ENCODE peak calls at places on chromosomes 1 and 21, in four cellular contexts. S, X, C and Y are unnamed samples.

GRCh38 chr21:21963911-21964310 is 965.7 kb downstream of the NCAM2 start:
- DNase-seq in S (no peak), X (no peak), C (no peak), Y (no peak)

GRCh38 chr1:66244429-66244828 is 289.5 kb upstream of the SGIP1 start:
- DNase-seq in C (peak), X (no peak), S (no peak), Y (no peak)

GRCh38 chr1:201911827-201912571 is 23.3 kb downstream of the SHISA4 start:
- DNase-seq in C (no peak), X (no peak), S (no peak), Y (no peak)

GRCh38 chr1:6267686-6268281 is 6.9 kb upstream of the GPR153 start:
- DNase-seq in X (no peak), S (no peak), C (peak), Y (no peak)

GRCh38 chr1:30787266-30787665 is 29.7 kb upstream of the LAPTM5 start:
- DNase-seq in S (no peak), X (no peak), C (no peak), Y (no peak)

GRCh38 chr1:239058190-239058589 is 328.2 kb upstream of the CHRM3 start:
- DNase-seq in C (no peak), X (no peak), S (no peak), Y (no peak)

GRCh38 chr21:23725576-23725975 is 1881.7 kb downstream of the MRPL39 start:
- DNase-seq in X (no peak), C (no peak), S (no peak), Y (no peak)

GRCh38 chr1:96710708-96711477 is 10.7 kb upstream of the PTBP2 start:
- DNase-seq in S (no peak), X (no peak), C (peak), Y (peak)

GRCh38 chr1:17161137-17161700 is 42.0 kb upstream of the PADI2 start:
- DNase-seq in S (no peak), C (no peak), X (no peak), Y (no peak)

GRCh38 chr1:167955915-167956314 is 19.0 kb upstream of the MPC2 start:
- DNase-seq in C (peak), S (no peak), X (no peak), Y (no peak)

GRCh38 chr1:22254756-22255155 is 111.9 kb upstream of the WNT4 start:
- DNase-seq in C (no peak), S (no peak), X (no peak), Y (no peak)

GRCh38 chr21:35398366-35398982 is 349.4 kb upstream of the RUNX1 start:
- DNase-seq in X (no peak), C (no peak), S (no peak), Y (no peak)

GRCh38 chr1:234874291-234875288 is 254.0 kb downstream of the TOMM20 start:
- DNase-seq in S (no peak), C (no peak), X (no peak), Y (peak)

GRCh38 chr1:248013229-248013710 is at the start of gene OR2L5:
- DNase-seq in S (no peak), C (no peak), X (no peak), Y (no peak)

GRCh38 chr1:207004931-207005830 is 27.4 kb downstream of the C1orf116 start:
- DNase-seq in X (peak), C (peak), S (peak), Y (no peak)

GRCh38 chr1:31415658-31416057 is 2.6 kb downstream of the SERINC2 start:
- DNase-seq in C (peak), S (no peak), X (no peak), Y (no peak)

GRCh38 chr21:16912075-16912474 is 600.8 kb upstream of the CXADR start:
- DNase-seq in S (no peak), C (peak), X (no peak), Y (no peak)

GRCh38 chr1:208132287-208132882 is 111.8 kb downstream of the PLXNA2 start:
- DNase-seq in C (peak), S (peak), X (peak), Y (peak)

GRCh38 chr21:37041706-37042271 is 31.1 kb downstream of the PIGP start:
- DNase-seq in S (no peak), X (no peak), C (no peak), Y (no peak)

GRCh38 chr1:22889213-22889827 is 83.3 kb downstream of the LACTBL1 start:
- DNase-seq in S (no peak), C (peak), X (no peak), Y (no peak)

GRCh38 chr1:22801347-22801746 is 90.7 kb downstream of the EPHB2 start:
- DNase-seq in X (no peak), C (no peak), S (no peak), Y (no peak)

GRCh38 chr1:243575070-243575469 is 275.0 kb downstream of the AKT3 start:
- DNase-seq in C (no peak), X (no peak), S (no peak), Y (no peak)

GRCh38 chr1:1298861-1299685 is 8.7 kb downstream of the ACAP3 start:
- DNase-seq in C (no peak), X (no peak), S (no peak), Y (no peak)

GRCh38 chr1:40739455-40740008 is 44.1 kb upstream of the KCNQ4 start:
- DNase-seq in C (no peak), X (no peak), S (no peak), Y (no peak)

GRCh38 chr1:154497026-154497806 is 4.8 kb upstream of the TDRD10 start:
- DNase-seq in C (no peak), S (peak), X (no peak), Y (no peak)

GRCh38 chr1:42953182-42954180 is 5.2 kb downstream of the SLC2A1 start:
- DNase-seq in X (no peak), C (peak), S (no peak), Y (no peak)

GRCh38 chr21:36508948-36509347 is 29.0 kb upstream of the CLDN14 start:
- DNase-seq in C (no peak), S (no peak), X (no peak), Y (no peak)

GRCh38 chr1:151165738-151166505 is at the start of the genes LYSMD1 and SCNM1:
- DNase-seq in S (peak), X (peak), C (peak), Y (peak)

GRCh38 chr1:23704834-23705495 is 13.4 kb downstream of the RPL11 start:
- DNase-seq in X (no peak), S (no peak), C (no peak), Y (no peak)

GRCh38 chr1:219797009-219797408 is 131.3 kb downstream of the SLC30A10 start:
- DNase-seq in C (no peak), X (no peak), S (no peak), Y (no peak)

GRCh38 chr1:61124078-61124477 is 41.7 kb downstream of the NFIA start:
- DNase-seq in X (no peak), C (no peak), S (no peak), Y (no peak)

GRCh38 chr21:15774590-15774989 is 44.8 kb downstream of the USP25 start:
- DNase-seq in S (no peak), C (peak), X (no peak), Y (no peak)

GRCh38 chr1:222995230-222995580 is 147.8 kb downstream of the TLR5 start:
- DNase-seq in S (no peak), X (no peak), C (peak), Y (no peak)

GRCh38 chr1:63827411-63828321 is 53.8 kb downstream of the ROR1 start:
- DNase-seq in C (peak), S (no peak), X (no peak), Y (no peak)

GRCh38 chr1:237492359-237492758 is 398.4 kb downstream of the ZP4 start:
- DNase-seq in S (no peak), C (no peak), X (no peak), Y (no peak)

GRCh38 chr1:77018386-77019156 is 151.3 kb downstream of the ST6GALNAC5 start:
- DNase-seq in X (no peak), S (no peak), C (peak), Y (no peak)

GRCh38 chr1:163258181-163258580 is 55.5 kb upstream of the RGS5 start:
- DNase-seq in S (no peak), C (peak), X (peak), Y (no peak)

GRCh38 chr1:49306507-49307070 is 529.9 kb upstream of the BEND5 start:
- DNase-seq in C (no peak), S (no peak), X (no peak), Y (no peak)

GRCh38 chr1:87513971-87514660 is 185.4 kb downstream of the LMO4 start:
- DNase-seq in X (no peak), S (no peak), C (peak), Y (no peak)

GRCh38 chr1:55572878-55573734 is 357.9 kb upstream of the USP24 start:
- DNase-seq in C (peak), X (no peak), S (no peak), Y (peak)

DNA sequence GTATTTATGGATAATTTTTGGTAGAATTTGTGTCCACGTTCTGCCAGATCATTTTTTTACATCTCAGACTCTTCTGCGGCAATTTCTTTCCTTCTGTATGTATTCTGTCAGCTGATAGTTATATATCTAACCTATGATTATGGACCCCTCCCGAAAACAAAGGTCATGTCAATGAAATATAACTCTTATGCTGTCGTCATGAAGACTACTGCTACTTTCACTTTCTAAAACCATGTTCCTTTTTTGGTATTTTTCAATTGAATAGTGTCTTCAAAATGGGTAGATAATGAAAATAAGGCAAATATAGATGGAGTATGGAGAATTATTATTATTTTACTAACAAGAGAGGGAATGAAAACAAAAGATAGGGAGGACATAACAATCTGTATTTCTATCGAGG is 3.2 kb downstream of the ANGPTL1 start:
- DNase-seq in C (no peak), S (no peak), X (no peak), Y (no peak)
- H3K4me3 ChIP-seq in C (no peak), S (peak), X (no peak), Y (peak)

GRCh38 chr1:11042065-11042464 is 5.0 kb downstream of the MASP2 start:
- DNase-seq in C (no peak), S (no peak), X (no peak), Y (no peak)

GRCh38 chr1:11037740-11038182 is 9.3 kb downstream of the MASP2 start:
- DNase-seq in C (peak), S (peak), X (no peak), Y (no peak)

GRCh38 chr1:11042995-11043874 is 3.8 kb downstream of the MASP2 start:
- DNase-seq in S (no peak), X (no peak), C (no peak), Y (no peak)

GRCh38 chr1:11041048-11041447 is 6.0 kb downstream of the MASP2 start:
- DNase-seq in S (no peak), C (no peak), X (no peak), Y (no peak)

GRCh38 chr1:11039351-11040104 is 7.5 kb downstream of the MASP2 start:
- DNase-seq in C (no peak), S (no peak), X (no peak), Y (no peak)
- TF ChIP-seq CTCF in C (no peak), S (no peak), X (no peak), Y (no peak)

GRCh38 chr1:232676307-232676706 is 46.4 kb upstream of the SIPA1L2 start:
- DNase-seq in S (no peak), X (no peak), C (no peak), Y (no peak)
- H3K4me3 ChIP-seq in S (no peak), X (no peak), C (no peak), Y (no peak)

GRCh38 chr1:204837440-204838084 is 33.1 kb upstream of the NFASC start:
- DNase-seq in C (peak), S (peak), X (peak), Y (no peak)
- TF ChIP-seq CTCF in C (no peak), S (no peak), X (no peak), Y (peak)

GRCh38 chr1:84478876-84479868 is at the start of gene RPF1:
- DNase-seq in S (peak), X (peak), C (peak), Y (peak)

GRCh38 chr1:84476225-84476624 is 2.8 kb upstream of the RPF1 start:
- DNase-seq in S (no peak), C (no peak), X (no peak), Y (no peak)

GRCh38 chr1:84479998-84480397 is 932 bp downstream of the RPF1 start:
- DNase-seq in X (no peak), S (no peak), C (peak), Y (no peak)

GRCh38 chr1:84481317-84481716 is 2.3 kb downstream of the RPF1 start:
- DNase-seq in X (no peak), C (no peak), S (no peak), Y (no peak)

DNA sequence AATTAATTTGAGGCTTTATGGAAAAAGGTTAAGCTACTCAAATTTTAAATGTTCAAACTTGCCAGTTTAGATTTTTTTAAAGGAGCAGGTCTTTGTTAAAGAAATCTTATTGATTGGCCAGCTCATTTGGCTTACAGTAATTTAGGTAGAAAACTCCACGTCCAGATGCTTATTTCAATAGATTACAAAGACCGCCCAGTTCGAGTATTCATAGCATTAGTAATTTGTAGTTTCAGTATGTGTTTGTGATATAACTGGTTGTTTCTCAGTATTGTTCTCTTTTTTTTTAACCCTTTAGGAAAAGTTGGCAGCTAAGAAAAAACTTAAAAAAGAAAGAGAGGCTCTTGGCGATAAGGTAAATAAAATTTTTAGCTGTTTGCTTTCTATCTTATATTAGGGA is 1.6 kb downstream of the RPF1 start:
- DNase-seq in S (no peak), C (no peak), X (no peak), Y (no peak)
- H3K4me3 ChIP-seq in S (peak), C (peak), X (peak), Y (peak)

GRCh38 chr1:44355582-44356305 is 687 bp upstream of the ERI3 start:
- DNase-seq in C (no peak), S (no peak), X (no peak), Y (no peak)

GRCh38 chr1:44357710-44358109 is 2.7 kb upstream of the ERI3 start:
- DNase-seq in S (no peak), X (no peak), C (no peak), Y (no peak)

GRCh38 chr1:44366576-44366975 is 11.5 kb upstream of the ERI3 start:
- DNase-seq in X (no peak), S (no peak), C (no peak), Y (no peak)

GRCh38 chr1:44359234-44359937 is 4.3 kb upstream of the ERI3 start:
- DNase-seq in X (no peak), C (peak), S (no peak), Y (no peak)

GRCh38 chr1:44361478-44361877 is 6.4 kb upstream of the ERI3 start:
- DNase-seq in S (no peak), X (no peak), C (peak), Y (no peak)
- TF ChIP-seq CTCF in S (no peak), X (peak), C (peak), Y (peak)

DNA sequence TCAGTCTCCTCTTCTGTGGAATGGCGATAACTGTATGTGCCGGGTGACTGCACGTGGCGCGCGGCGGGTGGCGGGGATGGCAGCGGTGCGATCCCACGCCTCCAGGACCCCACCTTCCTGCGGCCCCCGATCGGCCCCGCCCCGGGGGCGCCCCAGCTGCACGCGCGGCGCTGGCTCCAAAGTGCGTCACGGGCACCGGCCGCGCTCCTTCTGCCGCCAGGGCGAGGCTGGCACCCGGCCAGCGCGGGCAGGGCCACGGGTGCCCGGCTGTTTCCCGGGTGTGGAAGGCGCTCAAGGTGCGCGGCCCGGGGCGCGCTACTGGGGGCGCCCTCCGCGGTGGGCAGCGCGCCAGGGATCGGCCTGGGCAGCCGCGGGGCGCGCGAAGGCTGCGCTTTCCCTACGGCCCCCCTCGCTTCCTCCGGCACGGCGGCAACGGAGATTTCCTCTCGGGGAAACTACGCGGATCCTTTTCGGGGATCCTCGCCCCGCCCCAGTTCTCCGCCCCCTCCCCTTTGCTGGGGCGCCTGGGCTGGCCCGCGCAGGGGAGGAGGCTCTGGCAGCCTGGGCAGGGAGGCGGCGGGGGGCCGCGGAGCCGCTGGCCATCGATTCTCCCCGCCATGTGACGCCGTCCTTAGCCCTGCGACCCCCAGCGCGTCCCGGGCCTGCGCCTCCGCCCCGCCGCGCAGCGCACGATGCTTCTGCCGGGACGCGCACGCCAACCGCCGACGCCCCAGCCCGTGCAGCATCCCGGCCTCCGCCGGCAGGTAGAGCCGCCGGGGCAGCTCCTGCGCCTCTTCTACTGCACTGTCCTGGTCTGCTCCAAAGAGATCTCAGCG is at the start of gene EVA1C:
- DNase-seq in C (peak), S (peak), X (no peak), Y (no peak)
- H3K4me3 ChIP-seq in C (peak), S (peak), X (peak), Y (peak)

GRCh38 chr1:231625975-231626534 is 535 bp upstream of the DISC1 start:
- DNase-seq in C (no peak), S (no peak), X (no peak), Y (no peak)

GRCh38 chr1:231628207-231628876 is 1.8 kb downstream of the DISC1 start:
- DNase-seq in S (no peak), X (no peak), C (peak), Y (no peak)

GRCh38 chr1:231629132-231629531 is 2.5 kb downstream of the DISC1 start:
- DNase-seq in C (peak), X (no peak), S (peak), Y (no peak)

GRCh38 chr1:231626535-231626950 is at the start of gene DISC1:
- DNase-seq in C (peak), X (peak), S (peak), Y (no peak)

DNA sequence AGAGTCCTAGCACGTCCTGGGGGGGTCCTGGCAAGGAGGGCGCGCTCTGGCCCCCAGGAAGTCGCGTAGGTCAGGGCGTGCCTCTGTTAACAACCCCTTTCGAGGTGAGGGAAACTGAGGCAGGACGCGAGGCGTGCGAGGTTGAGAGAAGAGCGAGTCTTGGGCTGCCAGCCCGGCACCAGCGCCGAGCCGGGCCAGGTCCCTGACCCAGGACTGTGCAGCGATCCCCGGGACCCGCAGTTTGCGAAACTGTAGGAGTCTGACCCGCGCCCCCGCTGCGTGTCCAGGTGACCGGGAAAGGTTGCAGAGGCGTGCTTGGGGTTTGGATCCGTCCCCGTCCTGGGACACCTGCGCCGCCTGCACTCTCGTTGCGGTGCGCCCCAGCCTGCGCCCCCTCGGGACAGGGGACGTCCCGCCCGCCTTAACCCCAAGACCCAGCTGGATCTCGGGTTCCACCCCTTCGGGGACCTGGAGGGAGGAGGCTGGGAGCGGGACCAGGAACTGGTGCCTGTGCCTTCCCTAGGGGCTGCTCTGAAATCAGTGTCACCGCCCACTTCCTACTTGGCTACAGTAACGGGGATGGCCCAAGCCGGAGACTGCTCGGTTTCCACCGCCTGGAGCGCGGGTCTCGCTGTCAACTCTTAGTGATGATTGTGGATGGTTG is 493 bp downstream of the DISC1 start:
- DNase-seq in C (peak), S (peak), X (no peak), Y (no peak)
- TF ChIP-seq CTCF in C (no peak), S (no peak), X (no peak), Y (no peak)